ENCODE peak calls at places on chromosomes 1 and 21, in four cellular contexts. P, D, C and I are unnamed samples.

GRCh38 chr21:21246007-21246406 is 247.8 kb downstream of the NCAM2 start:
- DNase-seq in P (no peak), D (no peak), C (no peak), I (no peak)

GRCh38 chr1:244437108-244437507 is 14.6 kb downstream of the ADSS2 start:
- DNase-seq in P (no peak), D (no peak), C (no peak), I (no peak)

GRCh38 chr1:164771568-164772350 is 212.8 kb downstream of the PBX1 start:
- DNase-seq in P (no peak), D (peak), C (no peak), I (no peak)

GRCh38 chr1:205451202-205451601 is 4.6 kb downstream of the BLACAT1 start:
- DNase-seq in P (peak), D (peak), C (no peak), I (no peak)

GRCh38 chr1:12075195-12076114 is 12.4 kb downstream of the TNFRSF8 start:
- DNase-seq in P (no peak), D (no peak), C (no peak), I (no peak)

GRCh38 chr1:117368116-117369108 is 1.2 kb downstream of the MAN1A2 start:
- DNase-seq in P (peak), D (no peak), C (no peak), I (no peak)

GRCh38 chr1:31478167-31478566 is 65.2 kb downstream of the SERINC2 start:
- DNase-seq in P (no peak), D (no peak), C (no peak), I (no peak)

GRCh38 chr1:153306303-153307220 is 6.2 kb downstream of the PGLYRP3 start:
- DNase-seq in P (no peak), D (no peak), C (no peak), I (no peak)

GRCh38 chr1:245702346-245702745 is 547.6 kb downstream of the KIF26B start:
- DNase-seq in P (no peak), D (no peak), C (no peak), I (no peak)

GRCh38 chr21:34593423-34593822 is 21.5 kb downstream of the RCAN1 start:
- DNase-seq in P (no peak), D (no peak), C (no peak), I (no peak)

GRCh38 chr1:108644984-108645383 is 15.9 kb downstream of the HENMT1 start:
- DNase-seq in P (no peak), D (no peak), C (no peak), I (no peak)

GRCh38 chr1:18965206-18966173 is 9.0 kb upstream of the IFFO2 start:
- DNase-seq in P (no peak), D (peak), C (no peak), I (peak)

GRCh38 chr1:111593403-111594127 is 26.0 kb upstream of the RAP1A start:
- DNase-seq in P (no peak), D (no peak), C (no peak), I (no peak)

GRCh38 chr1:231933711-231934626 is 307.4 kb downstream of the DISC1 start:
- DNase-seq in P (no peak), D (no peak), C (no peak), I (no peak)

GRCh38 chr1:87973901-87974300 is 645.2 kb downstream of the LMO4 start:
- DNase-seq in P (no peak), D (no peak), C (no peak), I (no peak)

GRCh38 chr1:29259802-29260441 is 23.6 kb downstream of the PTPRU start:
- DNase-seq in P (no peak), D (no peak), C (no peak), I (peak)

GRCh38 chr1:235012436-235013210 is 116.0 kb downstream of the TOMM20 start:
- DNase-seq in P (no peak), D (no peak), C (no peak), I (no peak)

GRCh38 chr1:238063454-238063853 is 172.7 kb upstream of the ZP4 start:
- DNase-seq in P (no peak), D (no peak), C (peak), I (no peak)

GRCh38 chr1:187491082-187491720 is 662.5 kb downstream of the PLA2G4A start:
- DNase-seq in P (peak), D (no peak), C (no peak), I (no peak)

GRCh38 chr1:216726435-216726834 is 3.2 kb upstream of the ESRRG start:
- DNase-seq in P (no peak), D (no peak), C (no peak), I (no peak)
- TF ChIP-seq SUZ12 in P (no peak), D (no peak), C (no peak), I (no peak)

GRCh38 chr1:99004270-99005141 is at the start of gene PLPPR5:
- DNase-seq in P (no peak), D (no peak), C (no peak), I (no peak)

GRCh38 chr1:99003911-99004269 is 771 bp downstream of the PLPPR5 start:
- DNase-seq in P (no peak), D (no peak), C (no peak), I (no peak)

GRCh38 chr1:99007366-99007765 is 2.7 kb upstream of the PLPPR5 start:
- DNase-seq in P (no peak), D (no peak), C (no peak), I (no peak)

GRCh38 chr1:99005537-99005942 is 879 bp upstream of the PLPPR5 start:
- DNase-seq in P (no peak), D (no peak), C (no peak), I (no peak)

DNA sequence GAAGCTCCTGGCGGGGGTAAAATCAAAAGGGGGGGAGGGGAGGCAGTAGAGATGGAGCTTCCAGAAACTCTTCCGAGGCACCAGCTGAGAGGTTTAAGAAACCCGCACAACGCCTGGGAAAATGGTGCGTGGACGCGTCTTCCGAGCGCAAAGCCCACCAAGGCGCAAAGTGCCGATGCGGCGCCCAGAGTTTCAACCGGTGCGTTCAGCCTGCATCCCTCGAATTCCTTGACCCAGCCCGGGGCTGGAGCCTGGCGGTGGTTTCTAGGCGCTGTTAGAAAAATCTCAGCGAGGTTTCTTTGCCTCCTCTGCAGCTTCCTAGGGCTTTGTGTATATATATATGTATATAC is 456 bp upstream of the PLPPR5 start:
- DNase-seq in P (no peak), D (no peak), C (no peak), I (no peak)
- TF ChIP-seq ZNF274 in P (no peak), D (no peak), C (no peak), I (no peak)

GRCh38 chr1:26797627-26798026 is 9.9 kb downstream of the PIGV start:
- DNase-seq in P (no peak), D (no peak), C (no peak), I (no peak)
- TF ChIP-seq SUZ12 in P (no peak), D (no peak), C (no peak), I (no peak)

DNA sequence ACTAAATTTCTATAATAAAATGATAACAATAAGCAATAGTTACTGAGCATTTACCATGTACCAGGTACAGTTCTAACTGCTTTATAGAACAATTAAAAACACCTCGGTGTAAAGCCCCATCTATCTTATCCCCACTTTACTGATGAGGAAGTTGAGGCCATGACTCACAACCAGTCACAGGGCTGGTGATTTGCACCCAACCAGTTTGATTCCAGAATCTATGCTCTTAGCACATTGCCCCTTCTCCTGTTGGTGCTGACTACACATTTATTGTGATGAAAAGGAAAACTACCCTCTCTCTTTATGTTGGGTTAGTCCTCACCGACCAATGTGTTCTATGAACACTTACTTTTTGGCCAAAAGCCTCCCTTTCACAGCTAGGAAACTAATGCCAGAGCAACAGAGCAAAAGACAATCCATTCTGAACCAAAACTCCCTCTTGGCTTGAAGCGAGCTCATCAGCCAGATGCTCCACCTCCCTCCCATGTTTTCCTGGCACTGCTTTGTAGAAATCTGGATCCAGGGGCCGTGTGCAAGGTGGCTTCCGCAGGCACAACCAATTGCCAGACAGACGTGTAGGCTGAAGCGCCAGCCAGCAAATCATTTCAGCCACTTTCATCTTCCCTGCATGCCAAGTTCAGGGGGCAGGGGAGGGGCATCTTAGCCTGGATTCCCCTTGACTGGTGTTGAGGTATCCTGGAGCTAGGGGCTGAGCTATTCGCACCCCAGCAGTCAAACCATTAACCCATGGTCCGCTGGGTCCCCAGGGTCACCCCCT is 32.0 kb upstream of the SLC30A1 start:
- DNase-seq in P (peak), D (no peak), C (no peak), I (no peak)
- TF ChIP-seq ZNF274 in P (no peak), D (no peak), C (no peak), I (no peak)

GRCh38 chr1:58779837-58780585 is 3.8 kb downstream of the JUN start:
- DNase-seq in P (peak), D (no peak), C (no peak), I (no peak)
- TF ChIP-seq SUZ12 in P (no peak), D (no peak), C (no peak), I (no peak)

GRCh38 chr1:85343213-85343611 is 66.8 kb upstream of the BCL10 start:
- DNase-seq in P (no peak), D (no peak), C (no peak), I (no peak)

GRCh38 chr1:85340427-85340826 is 64.0 kb upstream of the BCL10 start:
- DNase-seq in P (no peak), D (no peak), C (no peak), I (no peak)

GRCh38 chr1:85339089-85339488 is 62.7 kb upstream of the BCL10 start:
- DNase-seq in P (peak), D (no peak), C (no peak), I (no peak)

GRCh38 chr1:85342177-85342576 is 65.7 kb upstream of the BCL10 start:
- DNase-seq in P (no peak), D (no peak), C (no peak), I (no peak)

GRCh38 chr1:85339671-85340399 is 63.4 kb upstream of the BCL10 start:
- DNase-seq in P (no peak), D (no peak), C (no peak), I (no peak)
- TF ChIP-seq ZNF274 in P (no peak), D (no peak), C (no peak), I (no peak)

GRCh38 chr1:162951553-162952315 is 90.8 kb upstream of the CCDC190 start:
- DNase-seq in P (no peak), D (no peak), C (peak), I (no peak)

GRCh38 chr1:162954824-162955223 is 93.8 kb upstream of the CCDC190 start:
- DNase-seq in P (no peak), D (no peak), C (no peak), I (no peak)

DNA sequence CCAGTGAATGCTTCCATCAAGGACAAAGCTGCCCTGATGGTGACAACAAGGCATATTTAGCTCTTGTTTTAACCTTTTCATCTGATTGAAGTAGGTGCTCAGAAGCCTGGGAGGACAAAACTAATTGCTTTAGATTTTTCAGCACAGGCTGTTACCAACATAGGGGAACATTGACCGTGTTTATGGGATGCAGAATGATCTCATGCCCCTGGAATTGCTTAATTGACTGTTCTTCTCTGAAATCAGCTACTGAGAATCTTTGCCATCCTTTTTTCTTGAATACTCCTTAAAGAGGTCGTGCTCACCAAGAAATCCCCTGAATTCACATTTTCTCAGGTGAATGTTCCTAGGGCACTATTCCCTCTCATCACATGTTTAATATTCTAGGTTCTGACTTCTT is 95.9 kb upstream of the CCDC190 start:
- DNase-seq in P (no peak), D (no peak), C (no peak), I (no peak)
- TF ChIP-seq SUZ12 in P (no peak), D (no peak), C (no peak), I (no peak)

GRCh38 chr1:175968486-175969182 is 225.2 kb upstream of the TNR start:
- DNase-seq in P (no peak), D (peak), C (no peak), I (no peak)
- TF ChIP-seq ZNF274 in P (no peak), D (no peak), C (no peak), I (no peak)